ENCODE peak calls at places on chromosomes 3 and 15, in four cellular contexts. U is hippocampal formation; I is stimulated activated CD8-positive, alpha-beta memory T cell treated with anti-CD3 and anti-CD28 coated beads, Interleukin-2, amount 100 ng/mL, for 48 hours; K is activated CD4-positive, alpha-beta T cell treated with anti-CD3 and anti-CD28 coated beads, Interleukin-2, amount 50 U/mL, for 48 hours. G is an unnamed sample.

GRCh38 chr15:33994005-33994615 is 25.8 kb downstream of the CHRM5 start:
- DNase-seq in U (peak), I (no peak), K (peak), G (peak)

GRCh38 chr3:99579246-99579645 is 59.1 kb upstream of the COL8A1 start:
- DNase-seq in U (no peak), K (no peak), I (no peak), G (no peak)

GRCh38 chr15:65374831-65375401 is 2.9 kb downstream of the IGDCC3 start:
- DNase-seq in U (no peak), K (no peak), I (no peak), G (no peak)

GRCh38 chr3:185929192-185930151 is 8.3 kb downstream of the TRA2B start:
- DNase-seq in U (no peak), I (no peak), K (no peak), G (no peak)

GRCh38 chr15:40061212-40061901 is 22.4 kb upstream of the SRP14 start:
- DNase-seq in K (no peak), I (no peak), U (no peak), G (no peak)

GRCh38 chr15:38687340-38687739 is 122.7 kb upstream of the RASGRP1 start:
- DNase-seq in K (no peak), I (no peak), U (no peak), G (no peak)

GRCh38 chr3:99505646-99506269 is 132.6 kb upstream of the COL8A1 start:
- DNase-seq in U (no peak), K (peak), I (no peak), G (no peak)

GRCh38 chr15:57090460-57090859 is 172.0 kb downstream of the TCF12 start:
- DNase-seq in I (no peak), U (no peak), K (no peak), G (peak)

GRCh38 chr3:125151916-125152315 is 60.6 kb downstream of the SLC12A8 start:
- DNase-seq in I (no peak), K (no peak), U (no peak), G (no peak)

GRCh38 chr3:12336099-12336498 is 47.2 kb downstream of the PPARG start:
- DNase-seq in U (no peak), K (no peak), I (no peak), G (no peak)

GRCh38 chr3:153138267-153139210 is 23.5 kb upstream of the RAP2B start:
- DNase-seq in K (peak), U (no peak), I (peak), G (no peak)

GRCh38 chr3:64238971-64239667 is 13.9 kb upstream of the PRICKLE2 start:
- DNase-seq in I (no peak), K (no peak), U (no peak), G (peak)

GRCh38 chr3:77420316-77420715 is 380.4 kb downstream of the ROBO2 start:
- DNase-seq in I (no peak), U (no peak), K (no peak), G (no peak)

GRCh38 chr3:194401815-194402461 is 2.9 kb upstream of the GP5 start:
- DNase-seq in U (no peak), I (no peak), K (no peak), G (no peak)

GRCh38 chr3:14216257-14217048 is 37.8 kb downstream of the LSM3 start:
- DNase-seq in U (peak), I (peak), K (peak), G (no peak)

GRCh38 chr15:98330258-98330657 is 318.1 kb upstream of the IGF1R start:
- DNase-seq in K (no peak), I (no peak), U (no peak), G (no peak)

GRCh38 chr3:13793451-13793850 is 86.4 kb downstream of the WNT7A start:
- DNase-seq in I (no peak), K (no peak), U (no peak), G (no peak)

GRCh38 chr3:14431928-14432834 is 29.8 kb downstream of the SLC6A6 start:
- DNase-seq in U (peak), K (peak), I (peak), G (no peak)

G was measured in NCI-H524 treated with DMSO at 0.1 percent for 48 hours.